ENCODE peak calls at places on chromosomes 1 and 21, in eight cellular contexts. K is brain microvascular endothelial cell, Q is heart left ventricle, H is psoas muscle, L is thoracic aorta, W is kidney, M is tibial artery, A is cardiac muscle cell. Y is an unnamed sample.

GRCh38 chr21:23936224-23936623 is 1671.1 kb downstream of the MRPL39 start:
- DNase-seq in K (no peak), Q (no peak), H (no peak), L (no peak), W (no peak), M (no peak), A (peak), Y (no peak)

GRCh38 chr1:235907897-235908240 is 41.2 kb upstream of the LYST start:
- DNase-seq in K (no peak), Q (no peak), H (no peak), L (no peak), W (no peak), M (no peak), A (no peak), Y (no peak)

GRCh38 chr21:44994016-44994365 is 54.2 kb downstream of the SLX9 start:
- DNase-seq in K (no peak), Q (peak), H (peak), L (no peak), W (peak), M (peak), A (no peak), Y (no peak)

GRCh38 chr1:41804176-41804575 is 114.5 kb downstream of the HIVEP3 start:
- DNase-seq in K (no peak), Q (no peak), H (no peak), L (no peak), W (no peak), M (no peak), A (no peak), Y (no peak)

GRCh38 chr1:59185163-59185855 is 111.6 kb upstream of the FGGY start:
- DNase-seq in K (no peak), Q (no peak), H (no peak), L (no peak), W (no peak), M (no peak), A (no peak), Y (no peak)

GRCh38 chr1:13700521-13701273 is 709 bp downstream of the PRDM2 start:
- DNase-seq in K (peak), Q (peak), H (peak), L (no peak), W (peak), M (peak), A (peak), Y (peak)

GRCh38 chr21:16913010-16913409 is 599.8 kb upstream of the CXADR start:
- DNase-seq in K (no peak), Q (no peak), H (no peak), L (no peak), W (no peak), M (no peak), A (no peak), Y (no peak)

GRCh38 chr21:18801468-18801867 is 397.9 kb upstream of the TMPRSS15 start:
- DNase-seq in K (peak), Q (no peak), H (no peak), L (no peak), W (no peak), M (no peak), A (peak), Y (no peak)

GRCh38 chr1:200893411-200893901 is 1.2 kb upstream of the INAVA start:
- DNase-seq in K (no peak), Q (no peak), H (no peak), L (no peak), W (no peak), M (no peak), A (no peak), Y (no peak)

GRCh38 chr1:94209425-94209824 is 28.0 kb downstream of the ARHGAP29 start:
- DNase-seq in K (peak), Q (no peak), H (no peak), L (no peak), W (no peak), M (no peak), A (peak), Y (peak)

GRCh38 chr1:222077191-222077590 is 335.3 kb upstream of the DUSP10 start:
- DNase-seq in K (no peak), Q (no peak), H (no peak), L (no peak), W (no peak), M (no peak), A (no peak), Y (no peak)

GRCh38 chr1:248857201-248857600 is 1.7 kb downstream of the ZNF692 start:
- DNase-seq in K (no peak), Q (no peak), H (no peak), L (no peak), W (no peak), M (peak), A (no peak), Y (no peak)

GRCh38 chr21:46079357-46080170 is 18.3 kb upstream of the COL6A2 start:
- DNase-seq in K (peak), Q (peak), H (peak), L (no peak), W (peak), M (peak), A (peak), Y (no peak)

GRCh38 chr1:32816676-32817158 is 441 bp downstream of the YARS1 start:
- DNase-seq in K (peak), Q (no peak), H (peak), L (no peak), W (no peak), M (no peak), A (peak), Y (peak)

GRCh38 chr21:34807146-34807880 is 138.5 kb downstream of the CLIC6 start:
- DNase-seq in K (peak), Q (no peak), H (no peak), L (peak), W (no peak), M (no peak), A (peak), Y (peak)

GRCh38 chr1:239091537-239091936 is 294.8 kb upstream of the CHRM3 start:
- DNase-seq in K (no peak), Q (no peak), H (no peak), L (no peak), W (no peak), M (no peak), A (no peak), Y (no peak)

GRCh38 chr1:97693601-97694000 is 227.2 kb downstream of the DPYD start:
- DNase-seq in K (no peak), Q (no peak), H (no peak), L (no peak), W (no peak), M (no peak), A (no peak), Y (no peak)

GRCh38 chr1:226870026-226870322 is 442 bp upstream of the PSEN2 start:
- DNase-seq in K (no peak), Q (no peak), H (no peak), L (no peak), W (no peak), M (no peak), A (no peak), Y (no peak)

GRCh38 chr1:147245586-147246021 is 3.1 kb downstream of the CHD1L start:
- DNase-seq in K (no peak), Q (no peak), H (no peak), L (no peak), W (no peak), M (no peak), A (no peak), Y (no peak)

GRCh38 chr1:101463195-101463594 is 226.4 kb downstream of the S1PR1 start:
- DNase-seq in K (no peak), Q (no peak), H (no peak), L (no peak), W (no peak), M (no peak), A (no peak), Y (no peak)

GRCh38 chr1:198246331-198246730 is 89.5 kb downstream of the NEK7 start:
- DNase-seq in K (no peak), Q (no peak), H (no peak), L (no peak), W (no peak), M (no peak), A (no peak), Y (no peak)

GRCh38 chr1:55211909-55212308 is 3.3 kb downstream of the USP24 start:
- DNase-seq in K (no peak), Q (no peak), H (no peak), L (no peak), W (no peak), M (no peak), A (no peak), Y (no peak)

GRCh38 chr1:81126989-81127571 is 673.7 kb upstream of the ADGRL2 start:
- DNase-seq in K (peak), Q (no peak), H (no peak), L (no peak), W (no peak), M (no peak), A (no peak), Y (no peak)

GRCh38 chr1:110556471-110556807 is 37.5 kb upstream of the KCNA10 start:
- DNase-seq in K (no peak), Q (no peak), H (no peak), L (no peak), W (no peak), M (no peak), A (no peak), Y (no peak)

GRCh38 chr21:44486302-44486701 is 31.0 kb downstream of the LRRC3 start:
- DNase-seq in K (no peak), Q (no peak), H (no peak), L (no peak), W (no peak), M (no peak), A (no peak), Y (no peak)

GRCh38 chr1:164786980-164787833 is 228.2 kb downstream of the PBX1 start:
- DNase-seq in K (peak), Q (peak), H (peak), L (peak), W (peak), M (peak), A (peak), Y (no peak)

GRCh38 chr1:224617410-224618361 is 1.6 kb downstream of the CNIH3 start:
- DNase-seq in K (no peak), Q (no peak), H (no peak), L (no peak), W (no peak), M (no peak), A (no peak), Y (no peak)

GRCh38 chr21:45598666-45599065 is 44.9 kb upstream of the PCBP3 start:
- DNase-seq in K (no peak), Q (no peak), H (no peak), L (no peak), W (peak), M (peak), A (no peak), Y (no peak)

GRCh38 chr1:188904201-188904600 is 1573.5 kb downstream of the BRINP3 start:
- DNase-seq in K (no peak), Q (no peak), H (no peak), L (no peak), W (no peak), M (no peak), A (no peak), Y (no peak)

GRCh38 chr1:243996223-243996622 is 54.9 kb upstream of the ZBTB18 start:
- DNase-seq in K (no peak), Q (no peak), H (no peak), L (no peak), W (no peak), M (no peak), A (no peak), Y (no peak)

GRCh38 chr1:169844941-169845608 is 48.6 kb downstream of the SCYL3 start:
- DNase-seq in K (no peak), Q (no peak), H (no peak), L (no peak), W (no peak), M (no peak), A (no peak), Y (no peak)

GRCh38 chr1:185652348-185652747 is 81.8 kb upstream of the HMCN1 start:
- DNase-seq in K (no peak), Q (no peak), H (no peak), L (no peak), W (no peak), M (no peak), A (no peak), Y (no peak)
- H3K27ac ChIP-seq in K (no peak), Q (no peak), H (no peak), L (no peak), W (no peak), M (no peak), A (no peak), Y (no peak)

DNA sequence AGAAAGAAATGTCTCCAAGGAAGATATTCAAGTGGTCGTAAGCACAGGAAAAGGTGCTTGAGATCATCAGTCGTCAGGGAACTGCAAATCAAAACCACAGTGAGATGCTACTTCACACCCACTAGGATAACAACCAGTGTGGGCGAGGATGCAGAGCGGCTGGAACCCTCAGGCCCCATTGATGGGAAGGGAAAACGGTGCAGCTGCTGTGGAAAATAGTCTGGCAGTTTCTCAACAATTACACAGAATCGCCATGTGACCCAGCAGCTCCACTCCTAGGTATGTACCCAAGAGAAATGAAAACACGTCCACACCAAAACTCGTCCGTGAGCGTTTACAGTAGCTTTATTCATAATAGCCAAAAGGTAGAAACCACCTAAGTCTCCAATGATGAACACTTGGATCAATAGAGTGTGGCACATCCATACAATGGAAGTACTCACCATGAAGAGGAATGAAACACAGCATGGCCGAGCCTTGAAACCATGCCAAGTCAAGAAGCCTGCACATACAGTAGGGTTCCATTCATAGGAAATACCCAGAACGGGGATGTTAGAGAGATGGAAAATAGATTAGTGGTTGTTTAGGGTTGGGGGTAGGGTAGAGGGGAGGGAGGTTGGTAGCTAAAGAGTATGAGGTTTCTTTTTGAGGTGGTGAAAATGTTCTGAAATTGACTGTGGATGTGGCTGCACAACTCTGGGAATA is 6.1 kb downstream of the DFFB start:
- DNase-seq in K (no peak), Q (no peak), H (no peak), L (no peak), W (no peak), M (no peak), A (no peak), Y (no peak)
- H3K27ac ChIP-seq in K (no peak), Q (no peak), H (no peak), L (no peak), W (no peak), M (no peak), A (no peak), Y (no peak)

GRCh38 chr1:184801503-184801902 is 46.8 kb upstream of the EDEM3 start:
- DNase-seq in K (peak), Q (no peak), H (no peak), L (no peak), W (no peak), M (no peak), A (peak), Y (no peak)
- H3K27ac ChIP-seq in K (no peak), Q (no peak), H (peak), L (no peak), W (no peak), M (no peak), A (no peak), Y (no peak)

DNA sequence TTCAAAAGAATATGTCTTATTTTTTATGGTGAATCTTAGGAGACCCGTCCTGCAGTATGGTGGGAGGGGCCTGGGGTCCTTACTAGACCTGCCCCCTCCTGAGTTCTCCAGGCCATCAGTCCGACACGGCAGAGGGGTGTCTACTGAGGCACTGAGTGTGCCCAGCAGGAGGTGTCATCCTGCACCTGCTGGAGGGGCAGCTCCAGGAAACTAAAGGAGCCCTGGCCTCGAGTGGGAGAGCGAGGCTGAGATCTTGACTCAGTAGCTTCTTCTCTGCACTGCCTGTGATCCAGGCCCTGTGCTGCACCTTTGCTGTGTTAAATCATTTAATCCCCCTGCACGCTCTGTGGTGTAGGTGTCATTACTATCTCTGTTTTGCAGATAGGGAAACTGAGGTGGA is 587.7 kb downstream of the PTPRU start:
- DNase-seq in K (no peak), Q (no peak), H (no peak), L (no peak), W (no peak), M (peak), A (no peak), Y (no peak)
- H3K27ac ChIP-seq in K (no peak), Q (no peak), H (no peak), L (no peak), W (no peak), M (no peak), A (no peak), Y (no peak)

GRCh38 chr1:87684194-87684593 is 355.5 kb downstream of the LMO4 start:
- DNase-seq in K (no peak), Q (peak), H (no peak), L (no peak), W (peak), M (no peak), A (peak), Y (no peak)

GRCh38 chr1:87682565-87682964 is 353.9 kb downstream of the LMO4 start:
- DNase-seq in K (no peak), Q (no peak), H (no peak), L (no peak), W (no peak), M (no peak), A (no peak), Y (no peak)

GRCh38 chr1:87685366-87686136 is 356.9 kb downstream of the LMO4 start:
- DNase-seq in K (no peak), Q (no peak), H (no peak), L (no peak), W (no peak), M (no peak), A (peak), Y (no peak)

GRCh38 chr1:87684786-87685185 is 356.1 kb downstream of the LMO4 start:
- DNase-seq in K (peak), Q (peak), H (no peak), L (no peak), W (no peak), M (no peak), A (peak), Y (no peak)

DNA sequence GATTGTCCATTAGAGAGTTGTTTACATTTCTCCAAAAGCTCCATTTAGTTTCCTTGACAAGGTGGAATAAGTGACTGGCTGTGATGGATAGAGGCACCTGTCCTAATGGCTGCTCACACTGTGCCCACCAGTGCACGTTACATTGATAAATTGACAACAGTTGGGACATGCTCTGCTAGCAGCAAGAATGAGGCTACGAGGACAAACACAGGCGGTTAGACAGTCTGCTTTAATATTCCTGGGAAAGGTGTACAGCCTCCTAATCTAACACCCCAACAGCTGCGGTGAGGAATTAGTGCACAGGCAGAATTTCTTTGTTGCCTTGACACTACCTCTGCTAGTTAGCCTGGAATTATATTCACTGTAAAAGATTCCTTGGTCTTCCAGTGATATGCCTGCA is 354.9 kb downstream of the LMO4 start:
- DNase-seq in K (no peak), Q (no peak), H (no peak), L (no peak), W (no peak), M (no peak), A (no peak), Y (no peak)
- H3K27ac ChIP-seq in K (no peak), Q (peak), H (no peak), L (no peak), W (no peak), M (no peak), A (no peak), Y (no peak)

GRCh38 chr1:66415830-66416229 is 118.1 kb upstream of the SGIP1 start:
- DNase-seq in K (no peak), Q (no peak), H (no peak), L (no peak), W (no peak), M (no peak), A (no peak), Y (no peak)
- H3K27ac ChIP-seq in K (no peak), Q (no peak), H (no peak), L (no peak), W (no peak), M (no peak), A (no peak), Y (no peak)

DNA sequence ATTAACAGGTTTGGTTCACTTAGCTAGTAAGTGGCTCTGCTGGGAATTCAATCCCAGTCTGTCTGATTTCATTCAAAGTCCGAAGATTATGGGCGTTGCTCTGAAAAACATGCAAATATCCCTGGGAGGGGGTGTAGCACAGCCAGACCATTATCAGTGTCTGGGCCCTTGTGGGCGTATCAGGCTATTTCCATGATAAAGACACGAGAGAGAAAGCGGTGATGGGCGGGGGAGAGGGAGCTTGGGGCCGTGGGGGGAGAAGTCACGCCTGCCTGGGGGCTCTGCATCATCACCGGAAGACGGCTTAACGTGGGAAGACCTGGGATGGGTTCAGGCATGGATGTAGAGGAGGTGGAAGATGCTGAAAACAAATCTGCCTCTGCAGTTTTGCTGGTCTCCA is 25.8 kb downstream of the IL6R start:
- DNase-seq in K (no peak), Q (no peak), H (no peak), L (no peak), W (no peak), M (no peak), A (peak), Y (no peak)
- H3K27ac ChIP-seq in K (peak), Q (peak), H (peak), L (no peak), W (peak), M (no peak), A (no peak), Y (peak)

DNA sequence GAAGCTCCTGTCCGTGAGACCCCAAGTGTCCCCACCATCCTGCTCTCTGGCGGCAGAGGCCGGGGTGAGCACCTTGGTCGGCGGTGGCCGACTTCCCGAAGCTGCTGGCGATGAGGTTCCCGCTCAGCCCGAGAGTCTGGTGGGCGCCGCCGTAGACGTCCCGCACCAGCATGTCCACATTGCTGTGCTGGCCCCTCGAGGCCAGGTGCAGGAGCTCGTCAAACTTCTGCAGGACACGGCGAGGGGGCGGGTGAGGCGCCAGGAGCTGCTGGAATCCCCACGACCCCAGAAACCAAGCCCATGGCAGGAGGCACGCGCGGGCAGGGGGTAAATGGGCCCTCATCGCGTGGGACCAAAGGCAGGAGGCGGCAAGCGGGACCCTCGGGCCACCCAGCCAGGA is 6.7 kb downstream of the PANK4 start:
- DNase-seq in K (no peak), Q (no peak), H (no peak), L (no peak), W (no peak), M (no peak), A (no peak), Y (no peak)
- H3K27ac ChIP-seq in K (no peak), Q (no peak), H (no peak), L (no peak), W (no peak), M (no peak), A (no peak), Y (no peak)

Y was measured in foreskin keratinocyte.